ENCODE peak calls at places on chromosomes 7 and 10, in seven cellular contexts. I is mesendoderm, T is IMR-90, B is neuronal stem cell, Y is H9, N is trophoblast cell, K is H1. Q is an unnamed sample.

GRCh38 chr10:86190291-86190690 is 176.3 kb downstream of the GRID1 start:
- DNase-seq in I (no peak), T (no peak), B (no peak), Y (no peak), N (no peak), K (no peak), Q (no peak)

GRCh38 chr7:23490357-23491131 is 20.3 kb upstream of the IGF2BP3 start:
- DNase-seq in I (no peak), T (no peak), B (no peak), Y (no peak), N (no peak), K (peak; percentile 48), Q (no peak)

GRCh38 chr10:73920084-73920483 is 9.2 kb downstream of the PLAU start:
- DNase-seq in I (peak; percentile 65), T (no peak), B (no peak), Y (no peak), N (peak; percentile 25), K (no peak), Q (peak; percentile 54)

GRCh38 chr7:16933296-16934248 is 51.8 kb upstream of the AGR3 start:
- DNase-seq in I (no peak), T (no peak), B (no peak), Y (no peak), N (no peak), K (no peak), Q (no peak)

GRCh38 chr7:105797652-105798051 is 78.7 kb downstream of the ATXN7L1 start:
- DNase-seq in I (peak; percentile 80), T (no peak), B (no peak), Y (no peak), N (no peak), K (no peak), Q (peak; percentile 45)

GRCh38 chr7:155360495-155361362 is 63.1 kb downstream of the INSIG1 start:
- DNase-seq in I (no peak), T (no peak), B (no peak), Y (no peak), N (no peak), K (no peak), Q (no peak)

GRCh38 chr7:36315309-36315948 is 74.2 kb upstream of the ANLN start:
- DNase-seq in I (peak; percentile 61), T (no peak), B (no peak), Y (no peak), N (no peak), K (no peak), Q (no peak)

GRCh38 chr7:137687556-137688280 is 159.1 kb downstream of the DGKI start:
- DNase-seq in I (peak; percentile 40), T (peak; percentile 71), B (no peak), Y (no peak), N (no peak), K (no peak), Q (no peak)

GRCh38 chr10:75439811-75440210 is 8.4 kb downstream of the LRMDA start:
- DNase-seq in I (no peak), T (no peak), B (no peak), Y (no peak), N (no peak), K (no peak), Q (no peak)

GRCh38 chr7:45325378-45325777 is 167.8 kb downstream of the RAMP3 start:
- DNase-seq in I (peak; percentile 7), T (no peak), B (no peak), Y (no peak), N (no peak), K (no peak), Q (no peak)

GRCh38 chr10:13614530-13615332 is 28.0 kb downstream of the PRPF18 start:
- DNase-seq in I (peak; percentile 87), T (peak; percentile 78), B (no peak), Y (peak; percentile 37), N (peak; percentile 79), K (peak; percentile 51), Q (peak; percentile 88)

DNA sequence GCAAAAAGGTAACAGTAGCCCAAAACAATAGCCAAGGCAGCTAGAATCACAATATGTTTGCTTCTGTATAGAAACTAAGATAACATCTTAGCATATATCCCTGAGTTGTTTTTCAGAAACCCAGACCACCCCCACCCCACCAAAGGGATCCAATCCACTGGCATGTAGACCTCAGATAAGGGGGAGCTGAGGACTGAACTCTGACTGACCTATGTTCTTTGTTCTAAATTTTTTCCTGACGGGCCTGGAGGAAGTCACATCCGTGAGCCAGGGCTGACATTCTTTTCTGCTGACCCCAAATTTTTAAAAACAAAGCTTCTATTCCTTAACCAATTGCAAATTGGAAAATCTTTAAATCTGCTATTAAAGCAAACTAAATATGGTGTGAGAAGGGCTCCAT is 493.9 kb upstream of the IGFBP3 start:
- DNase-seq in I (peak; percentile 33), T (no peak), B (no peak), Y (no peak), N (no peak), K (no peak), Q (no peak)
- H3K4ac ChIP-seq in I (no peak overlapping the region), T (no peak overlapping the region), B (no peak overlapping the region), Y (no peak overlapping the region), N (no peak overlapping the region), K (no peak overlapping the region), Q (no peak overlapping the region)

GRCh38 chr10:11959966-11960365 is 82.6 kb downstream of the UPF2 start:
- DNase-seq in I (no peak), T (no peak), B (no peak), Y (no peak), N (no peak), K (no peak), Q (no peak)

GRCh38 chr10:11958956-11959355 is 83.7 kb downstream of the UPF2 start:
- DNase-seq in I (no peak), T (no peak), B (no peak), Y (no peak), N (no peak), K (no peak), Q (no peak)
- H3K4ac ChIP-seq in I (no peak overlapping the region), T (no peak overlapping the region), B (no peak overlapping the region), Y (no peak overlapping the region), N (no peak overlapping the region), K (no peak overlapping the region), Q (no peak overlapping the region)

DNA sequence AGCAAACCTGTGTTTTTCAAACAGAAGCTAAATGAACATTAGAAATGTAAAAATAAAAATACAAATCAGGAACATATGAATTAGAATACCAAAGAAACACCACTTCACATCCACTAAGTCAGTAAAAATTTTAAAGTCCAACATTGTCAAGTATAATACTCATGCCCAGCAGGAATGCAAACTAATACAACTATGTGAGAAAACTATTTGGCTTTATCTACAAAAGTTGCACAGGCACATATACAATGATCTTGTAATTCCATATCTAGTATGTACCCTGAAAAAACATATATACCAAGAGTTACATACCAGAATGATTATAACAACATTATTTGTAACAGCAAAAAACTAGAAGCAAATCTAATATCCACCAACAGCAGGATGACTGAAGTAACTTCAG is 91.1 kb downstream of the RNF32 start:
- DNase-seq in I (no peak), T (peak; percentile 68), B (no peak), Y (no peak), N (peak; percentile 10), K (no peak), Q (no peak)
- H3K4ac ChIP-seq in I (no peak overlapping the region), T (no peak overlapping the region), B (no peak overlapping the region), Y (no peak overlapping the region), N (no peak overlapping the region), K (no peak overlapping the region), Q (no peak overlapping the region)

DNA sequence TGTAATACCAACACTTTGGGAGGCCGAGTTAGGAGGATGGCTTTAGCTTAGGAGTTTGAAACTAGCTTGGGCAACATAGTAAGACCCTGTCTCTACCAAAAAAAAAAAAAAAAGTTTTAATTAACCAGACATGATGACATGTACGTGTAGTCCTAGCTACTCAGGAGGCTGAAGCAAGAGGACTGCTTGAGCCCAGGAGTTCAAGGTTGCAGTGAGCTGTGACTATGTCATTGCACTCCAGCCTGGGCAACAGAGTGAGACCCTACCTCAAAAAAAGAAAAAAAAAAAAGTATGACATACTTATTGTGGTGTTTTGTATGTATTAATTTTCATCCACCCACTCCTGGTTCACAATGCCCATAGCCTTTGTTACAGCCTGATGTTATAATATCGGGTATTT is 69.7 kb downstream of the GSAP start:
- DNase-seq in I (no peak), T (no peak), B (no peak), Y (no peak), N (no peak), K (no peak), Q (no peak)
- H3K4ac ChIP-seq in I (no peak overlapping the region), T (no peak overlapping the region), B (no peak overlapping the region), Y (no peak overlapping the region), N (no peak overlapping the region), K (no peak overlapping the region), Q (no peak overlapping the region)

DNA sequence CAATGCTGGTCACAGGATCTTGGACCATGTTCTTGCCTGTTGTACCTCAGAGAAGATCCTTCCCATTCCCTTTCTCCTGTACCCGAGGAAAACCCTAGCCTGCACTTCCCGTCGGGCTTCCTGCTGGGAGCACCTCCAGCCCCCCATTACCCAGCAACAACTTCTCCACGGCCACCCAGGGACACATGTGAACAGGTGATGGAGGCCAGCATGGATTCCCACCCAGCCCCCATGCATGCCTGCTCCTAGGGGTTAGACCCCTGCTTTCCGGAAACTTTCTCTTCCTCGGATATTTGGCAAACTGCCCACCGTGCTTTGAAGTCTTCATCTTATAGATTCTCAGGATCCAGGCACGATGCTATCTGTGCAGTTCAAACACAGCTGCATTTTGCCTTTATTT is 67.3 kb downstream of the CALML3 start:
- DNase-seq in I (no peak), T (no peak), B (no peak), Y (no peak), N (no peak), K (no peak), Q (no peak)
- H3K4ac ChIP-seq in I (no peak overlapping the region), T (peak overlapping the region; percentile 26), B (no peak overlapping the region), Y (no peak overlapping the region), N (peak overlapping the region; percentile 66), K (no peak overlapping the region), Q (no peak overlapping the region)

GRCh38 chr7:112648781-112649180 is 141.4 kb downstream of the TMEM168 start:
- DNase-seq in I (no peak), T (no peak), B (no peak), Y (no peak), N (no peak), K (no peak), Q (no peak)
- H3K4ac ChIP-seq in I (no peak overlapping the region), T (no peak overlapping the region), B (no peak overlapping the region), Y (no peak overlapping the region), N (no peak overlapping the region), K (no peak overlapping the region), Q (no peak overlapping the region)

GRCh38 chr10:116646502-116646901 is 25.7 kb downstream of the PNLIPRP2 start:
- DNase-seq in I (no peak), T (no peak), B (no peak), Y (peak; percentile 7), N (no peak), K (no peak), Q (no peak)
- H3K4ac ChIP-seq in I (no peak overlapping the region), T (no peak overlapping the region), B (no peak overlapping the region), Y (no peak overlapping the region), N (no peak overlapping the region), K (no peak overlapping the region), Q (no peak overlapping the region)

Q was measured in mesenchymal stem cell.